ENCODE peak calls at places on chromosomes 1 and 21, in ten cellular contexts. W, A, G, R, S, C, T, B, E and M are unnamed samples.

GRCh38 chr1:52240592-52240991 is 98.7 kb downstream of the ZFYVE9 start:
- DNase-seq in W (no peak), A (no peak), G (no peak), R (no peak), S (no peak), C (no peak), T (no peak), B (no peak), E (no peak), M (no peak)

GRCh38 chr1:178145605-178146004 is 51.7 kb downstream of the RASAL2 start:
- DNase-seq in W (no peak), A (no peak), G (no peak), R (no peak), S (no peak), C (no peak), T (no peak), B (no peak), E (no peak), M (no peak)

GRCh38 chr1:246622035-246622652 is 55.9 kb downstream of the CNST start:
- DNase-seq in W (no peak), A (no peak), G (no peak), R (no peak), S (no peak), C (no peak), T (no peak), B (no peak), E (no peak), M (no peak)

GRCh38 chr1:174964261-174964984 is 35.3 kb upstream of the CACYBP start:
- DNase-seq in W (peak), A (no peak), G (no peak), R (no peak), S (no peak), C (no peak), T (peak), B (no peak), E (no peak), M (no peak)

GRCh38 chr1:205791568-205792180 is 16.4 kb upstream of the RAB29 start:
- DNase-seq in W (peak), A (no peak), G (no peak), R (no peak), S (peak), C (peak), T (peak), B (no peak), E (peak), M (peak)

GRCh38 chr1:109151591-109151990 is 37.7 kb downstream of the ELAPOR1 start:
- DNase-seq in W (no peak), A (no peak), G (no peak), R (no peak), S (no peak), C (no peak), T (no peak), B (no peak), E (no peak), M (no peak)

GRCh38 chr1:101236546-101237228 is at the start of gene S1PR1:
- DNase-seq in W (peak), A (no peak), G (no peak), R (peak), S (peak), C (peak), T (peak), B (peak), E (peak), M (peak)

GRCh38 chr1:165637427-165637826 is 6.4 kb downstream of the MGST3 start:
- DNase-seq in W (peak), A (no peak), G (no peak), R (no peak), S (no peak), C (no peak), T (peak), B (no peak), E (no peak), M (no peak)

GRCh38 chr21:16522512-16522911 is 792.7 kb downstream of the USP25 start:
- DNase-seq in W (peak), A (no peak), G (no peak), R (no peak), S (no peak), C (no peak), T (peak), B (no peak), E (no peak), M (no peak)

GRCh38 chr1:2192031-2192995 is 2.3 kb downstream of the FAAP20 start:
- DNase-seq in W (no peak), A (no peak), G (peak), R (no peak), S (no peak), C (no peak), T (peak), B (no peak), E (no peak), M (no peak)

GRCh38 chr21:31354122-31354521 is 10.1 kb upstream of the TIAM1 start:
- DNase-seq in W (peak), A (no peak), G (no peak), R (no peak), S (no peak), C (no peak), T (no peak), B (no peak), E (no peak), M (no peak)

GRCh38 chr1:200751717-200752116 is 13.0 kb downstream of the CAMSAP2 start:
- DNase-seq in W (no peak), A (no peak), G (no peak), R (no peak), S (no peak), C (no peak), T (no peak), B (no peak), E (no peak), M (no peak)

GRCh38 chr1:113444857-113445256 is 54.5 kb downstream of the MAGI3 start:
- DNase-seq in W (no peak), A (no peak), G (no peak), R (no peak), S (no peak), C (no peak), T (no peak), B (no peak), E (no peak), M (no peak)

GRCh38 chr1:85579619-85580018 is 942 bp upstream of the CCN1 start:
- DNase-seq in W (peak), A (peak), G (no peak), R (no peak), S (no peak), C (no peak), T (peak), B (no peak), E (peak), M (no peak)

GRCh38 chr1:164709108-164709507 is 150.1 kb downstream of the PBX1 start:
- DNase-seq in W (no peak), A (no peak), G (no peak), R (no peak), S (no peak), C (no peak), T (no peak), B (no peak), E (no peak), M (no peak)

GRCh38 chr21:41864311-41865001 is 14.7 kb downstream of the PRDM15 start:
- DNase-seq in W (no peak), A (no peak), G (no peak), R (peak), S (no peak), C (no peak), T (no peak), B (no peak), E (no peak), M (no peak)

DNA sequence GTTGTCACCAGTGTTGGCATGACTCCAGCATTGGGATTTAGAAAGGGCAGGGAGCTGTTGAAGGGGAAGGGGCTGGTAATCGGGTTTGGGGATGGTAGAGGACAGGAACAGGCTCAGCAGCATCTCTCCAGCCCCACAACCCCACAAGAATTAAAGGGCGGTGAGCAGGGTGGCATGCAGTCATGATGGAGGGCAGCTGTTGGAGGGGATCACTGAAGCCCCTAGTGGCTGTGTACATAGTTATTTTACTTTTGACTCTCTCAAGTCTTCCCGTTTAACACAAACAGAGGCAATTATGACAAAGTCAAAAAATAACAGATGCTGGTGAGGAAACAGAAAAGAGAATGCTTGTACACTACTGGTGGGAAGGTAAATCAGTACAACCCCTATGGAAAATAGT is 213.8 kb downstream of the URB2 start:
- DNase-seq in W (no peak), A (no peak), G (no peak), R (no peak), S (no peak), C (no peak), T (no peak), B (no peak), E (no peak), M (no peak)
- TF ChIP-seq CTCF in W (no peak), A (no peak), G (no peak), R (no peak), S (no peak), C (no peak), T (no peak), B (no peak), E (no peak), M (no peak)

GRCh38 chr1:223231581-223231980 is 88.5 kb upstream of the TLR5 start:
- DNase-seq in W (no peak), A (no peak), G (no peak), R (no peak), S (no peak), C (no peak), T (no peak), B (no peak), E (no peak), M (no peak)
- TF ChIP-seq CTCF in W (no peak), A (no peak), G (no peak), R (no peak), S (no peak), C (no peak), T (no peak), B (no peak), E (no peak), M (no peak)

GRCh38 chr1:18486195-18486594 is 5.5 kb downstream of the KLHDC7A start:
- DNase-seq in W (no peak), A (no peak), G (no peak), R (no peak), S (no peak), C (no peak), T (no peak), B (no peak), E (peak), M (no peak)
- TF ChIP-seq CTCF in W (no peak), A (no peak), G (no peak), R (no peak), S (no peak), C (no peak), T (no peak), B (no peak), E (no peak), M (no peak)

GRCh38 chr1:158417586-158417985 is 8.5 kb downstream of the OR10K2 start:
- DNase-seq in W (no peak), A (no peak), G (no peak), R (no peak), S (no peak), C (no peak), T (no peak), B (no peak), E (no peak), M (no peak)
- TF ChIP-seq CTCF in W (no peak), A (no peak), G (no peak), R (no peak), S (no peak), C (no peak), T (no peak), B (no peak), E (no peak), M (no peak)

GRCh38 chr1:203148127-203148526 is 20.6 kb downstream of the ADORA1 start:
- DNase-seq in W (peak), A (no peak), G (no peak), R (no peak), S (no peak), C (peak), T (no peak), B (no peak), E (peak), M (no peak)
- TF ChIP-seq CTCF in W (peak), A (peak), G (peak), R (no peak), S (no peak), C (no peak), T (peak), B (peak), E (no peak), M (no peak)